ENCODE peak calls at places on chromosomes 2 and 18, in nine cellular contexts. F is stimulated activated naive CD8-positive, alpha-beta T cell treated with anti-CD3 and anti-CD28 coated beads, Interleukin-15, Interleukin-2, amounts not matched to agents 100 U/mL and 50 U/mL, for 24 hours; B is AG08395; L is retina; T is H54; M is non-pigmented ciliary epithelial cell; J is hepatic stellate cell; K is endothelial cell; A is GM12865. W is an unnamed sample.
A peak's percentile ranks its signal among the peaks of the same experiment; 100 is the strongest.

GRCh38 chr2:32721376-32721775 is 93.5 kb downstream of the TTC27 start:
- DNase-seq in K (no peak), J (no peak), A (no peak), F (no peak), B (no peak), T (no peak), M (no peak), L (no peak), W (no peak)

GRCh38 chr2:165016772-165017411 is 61.6 kb upstream of the SLC38A11 start:
- DNase-seq in J (peak; percentile 62), A (peak; percentile 56), T (peak; percentile 6), M (no peak), B (peak; percentile 44), K (peak; percentile 39), L (peak; percentile 78), F (peak; percentile 9), W (peak; percentile 62)

GRCh38 chr2:171347158-171347557 is 86.6 kb downstream of the METTL8 start:
- DNase-seq in B (peak; percentile 9), M (peak; percentile 17), A (peak; percentile 73), L (no peak), T (no peak), F (no peak), J (peak; percentile 20), K (no peak), W (no peak)

GRCh38 chr2:149329470-149330126 is 789 bp upstream of the LYPD6 start:
- DNase-seq in F (no peak), T (peak; percentile 81), A (peak; percentile 41), J (peak; percentile 60), B (peak; percentile 69), L (no peak), K (peak; percentile 58), M (peak; percentile 15), W (peak; percentile 41)

GRCh38 chr2:44912660-44913059 is 28.8 kb upstream of the SIX3 start:
- DNase-seq in B (peak; percentile 81), L (no peak), T (no peak), M (no peak), K (no peak), A (no peak), F (no peak), J (no peak), W (no peak)

GRCh38 chr2:195683174-195683573 is 26.1 kb downstream of the SLC39A10 start:
- DNase-seq in J (no peak), F (no peak), M (peak; percentile 36), K (no peak), T (no peak), A (no peak), L (no peak), B (no peak), W (no peak)

GRCh38 chr2:1976112-1976511 is 231.8 kb upstream of the PXDN start:
- DNase-seq in F (no peak), T (no peak), A (no peak), B (no peak), J (no peak), M (no peak), K (no peak), L (no peak), W (no peak)

GRCh38 chr2:98037666-98038339 is 42.1 kb upstream of the TMEM131 start:
- DNase-seq in J (no peak), B (no peak), T (no peak), L (no peak), M (no peak), K (no peak), F (no peak), A (no peak), W (no peak)

GRCh38 chr2:45860136-45861106 is 208.9 kb downstream of the PRKCE start:
- DNase-seq in B (peak; percentile 32), J (peak; percentile 35), T (no peak), F (no peak), K (no peak), L (peak; percentile 30), M (no peak), A (peak; percentile 43), W (peak; percentile 40)

GRCh38 chr2:40210344-40210967 is 241.4 kb downstream of the SLC8A1 start:
- DNase-seq in F (no peak), L (no peak), A (no peak), J (no peak), K (no peak), T (no peak), M (no peak), B (no peak), W (no peak)

GRCh38 chr18:48326901-48327675 is 82.1 kb downstream of the ZBTB7C start:
- DNase-seq in B (peak; percentile 53), T (peak; percentile 27), J (peak; percentile 17), A (no peak), L (no peak), K (no peak), F (no peak), M (peak; percentile 38), W (no peak)

GRCh38 chr2:53475320-53475719 is 292.3 kb upstream of the CHAC2 start:
- DNase-seq in B (peak; percentile 10), L (no peak), T (peak; percentile 39), A (no peak), J (no peak), K (no peak), F (no peak), M (no peak), W (no peak)

GRCh38 chr2:184523732-184524131 is 74.6 kb upstream of the ZNF804A start:
- DNase-seq in M (no peak), J (no peak), K (no peak), L (no peak), F (no peak), T (no peak), A (no peak), B (no peak), W (no peak)

GRCh38 chr2:219875036-219875435 is 247.6 kb downstream of the SLC4A3 start:
- DNase-seq in F (no peak), M (no peak), J (no peak), K (no peak), L (no peak), B (no peak), A (no peak), T (no peak), W (no peak)

GRCh38 chr2:40118622-40119021 is 333.3 kb downstream of the SLC8A1 start:
- DNase-seq in A (no peak), M (no peak), L (no peak), B (no peak), F (no peak), J (no peak), T (no peak), K (no peak), W (no peak)

GRCh38 chr18:75167759-75168211 is 41.2 kb downstream of the PTGR3 start:
- DNase-seq in A (no peak), T (no peak), B (no peak), F (no peak), K (no peak), M (no peak), L (peak; percentile 38), J (no peak), W (no peak)

GRCh38 chr2:174120346-174120745 is 128.0 kb downstream of the OLA1 start:
- DNase-seq in B (no peak), T (no peak), M (no peak), F (peak; percentile 16), L (no peak), K (no peak), A (peak; percentile 4), J (no peak), W (no peak)

GRCh38 chr2:122145805-122146204 is 390.4 kb downstream of the TSN start:
- DNase-seq in J (no peak), M (no peak), T (no peak), L (no peak), A (no peak), K (no peak), B (no peak), F (no peak), W (no peak)

GRCh38 chr2:72841462-72842125 is 15.8 kb upstream of the EXOC6B start:
- DNase-seq in M (no peak), B (no peak), F (no peak), K (no peak), T (no peak), A (no peak), J (no peak), L (no peak), W (no peak)

GRCh38 chr2:176589956-176590509 is 320.8 kb downstream of the MTX2 start:
- DNase-seq in F (no peak), J (no peak), M (no peak), A (no peak), T (no peak), K (no peak), L (peak; percentile 45), B (no peak), W (no peak)

GRCh38 chr2:73172963-73173362 is 29.4 kb upstream of the NOTO start:
- DNase-seq in J (no peak), B (no peak), M (no peak), K (no peak), F (peak; percentile 51), T (no peak), L (no peak), A (peak; percentile 71), W (no peak)

GRCh38 chr2:30738141-30738911 is 68.9 kb downstream of the CAPN13 start:
- DNase-seq in F (no peak), B (no peak), L (no peak), K (no peak), A (no peak), M (no peak), T (no peak), J (no peak), W (no peak)

GRCh38 chr2:134982603-134983002 is 64.0 kb downstream of the CCNT2 start:
- DNase-seq in A (peak; percentile 37), J (no peak), M (no peak), L (no peak), B (no peak), K (no peak), F (no peak), T (no peak), W (no peak)

GRCh38 chr2:134108124-134108523 is 145.7 kb upstream of the MGAT5 start:
- DNase-seq in L (no peak), F (no peak), J (no peak), M (no peak), B (no peak), A (no peak), K (no peak), T (no peak), W (no peak)

GRCh38 chr2:162041465-162041864 is 32.5 kb downstream of the DPP4 start:
- DNase-seq in J (no peak), T (no peak), K (no peak), B (peak; percentile 8), A (no peak), L (no peak), M (no peak), F (no peak), W (no peak)

W was measured in head of caudate nucleus.